ENCODE peak calls at places on chromosomes 13 and 19, in four cellular contexts. One of them, this sample, is unnamed.
A peak's percentile ranks its signal among the peaks of the same experiment; 100 is the strongest.

GRCh38 chr13:97068964-97069815 is 74.9 kb upstream of the OXGR1 start:
- DNase-seq in breast epithelium: no peak
- DNase-seq in left ventricle myocardium superior: no peak
- DNase-seq in stimulated activated CD4-positive, alpha-beta T cell treated with anti-CD3 and anti-CD28 coated beads, Interleukin-4, amount 100 ng/mL, for 1 hour: no peak
- DNase-seq in this sample: no peak

GRCh38 chr13:102892504-102892903 is 46.7 kb downstream of the ERCC5 start:
- DNase-seq in breast epithelium: no peak
- DNase-seq in left ventricle myocardium superior: no peak
- DNase-seq in stimulated activated CD4-positive, alpha-beta T cell treated with anti-CD3 and anti-CD28 coated beads, Interleukin-4, amount 100 ng/mL, for 1 hour: no peak
- DNase-seq in this sample: no peak

GRCh38 chr13:72565893-72566292 is 161.5 kb downstream of the MZT1 start:
- DNase-seq in breast epithelium: no peak
- DNase-seq in left ventricle myocardium superior: no peak
- DNase-seq in stimulated activated CD4-positive, alpha-beta T cell treated with anti-CD3 and anti-CD28 coated beads, Interleukin-4, amount 100 ng/mL, for 1 hour: no peak
- DNase-seq in this sample: no peak

GRCh38 chr19:10289836-10290438 is at the start of gene ICAM5:
- DNase-seq in breast epithelium: no peak
- DNase-seq in left ventricle myocardium superior: no peak
- DNase-seq in stimulated activated CD4-positive, alpha-beta T cell treated with anti-CD3 and anti-CD28 coated beads, Interleukin-4, amount 100 ng/mL, for 1 hour: peak; percentile 63
- DNase-seq in this sample: peak; percentile 25

GRCh38 chr13:85236431-85236830 is 562.8 kb downstream of the SLITRK6 start:
- DNase-seq in breast epithelium: no peak
- DNase-seq in left ventricle myocardium superior: no peak
- DNase-seq in stimulated activated CD4-positive, alpha-beta T cell treated with anti-CD3 and anti-CD28 coated beads, Interleukin-4, amount 100 ng/mL, for 1 hour: no peak
- DNase-seq in this sample: no peak

GRCh38 chr19:13044160-13044853 is 49.0 kb downstream of the NFIX start:
- DNase-seq in breast epithelium: no peak
- DNase-seq in left ventricle myocardium superior: no peak
- DNase-seq in stimulated activated CD4-positive, alpha-beta T cell treated with anti-CD3 and anti-CD28 coated beads, Interleukin-4, amount 100 ng/mL, for 1 hour: no peak
- DNase-seq in this sample: no peak

GRCh38 chr13:100581504-100581903 is 7.1 kb downstream of the GGACT start:
- DNase-seq in breast epithelium: no peak
- DNase-seq in left ventricle myocardium superior: no peak
- DNase-seq in stimulated activated CD4-positive, alpha-beta T cell treated with anti-CD3 and anti-CD28 coated beads, Interleukin-4, amount 100 ng/mL, for 1 hour: no peak
- DNase-seq in this sample: no peak

GRCh38 chr13:77298403-77298802 is 28.5 kb downstream of the MYCBP2 start:
- DNase-seq in breast epithelium: no peak
- DNase-seq in left ventricle myocardium superior: no peak
- DNase-seq in stimulated activated CD4-positive, alpha-beta T cell treated with anti-CD3 and anti-CD28 coated beads, Interleukin-4, amount 100 ng/mL, for 1 hour: no peak
- DNase-seq in this sample: peak; percentile 19

GRCh38 chr19:46954502-46955004 is 65.1 kb upstream of the NPAS1 start:
- DNase-seq in breast epithelium: no peak
- DNase-seq in left ventricle myocardium superior: no peak
- DNase-seq in stimulated activated CD4-positive, alpha-beta T cell treated with anti-CD3 and anti-CD28 coated beads, Interleukin-4, amount 100 ng/mL, for 1 hour: no peak
- DNase-seq in this sample: no peak

GRCh38 chr19:23440791-23441190 is 45.5 kb upstream of the ZNF91 start:
- DNase-seq in breast epithelium: no peak
- DNase-seq in left ventricle myocardium superior: no peak
- DNase-seq in stimulated activated CD4-positive, alpha-beta T cell treated with anti-CD3 and anti-CD28 coated beads, Interleukin-4, amount 100 ng/mL, for 1 hour: no peak
- DNase-seq in this sample: peak; percentile 4

GRCh38 chr13:73060251-73061160 is 1.7 kb downstream of the KLF5 start:
- DNase-seq in breast epithelium: no peak
- DNase-seq in left ventricle myocardium superior: peak; percentile 41
- DNase-seq in stimulated activated CD4-positive, alpha-beta T cell treated with anti-CD3 and anti-CD28 coated beads, Interleukin-4, amount 100 ng/mL, for 1 hour: peak; percentile 4
- DNase-seq in this sample: no peak

GRCh38 chr19:58538257-58539168 is 5.4 kb upstream of the TRIM28 start:
- DNase-seq in breast epithelium: no peak
- DNase-seq in left ventricle myocardium superior: no peak
- DNase-seq in stimulated activated CD4-positive, alpha-beta T cell treated with anti-CD3 and anti-CD28 coated beads, Interleukin-4, amount 100 ng/mL, for 1 hour: peak; percentile 46
- DNase-seq in this sample: no peak

GRCh38 chr13:51942189-51942588 is 69.1 kb downstream of the ATP7B start:
- DNase-seq in breast epithelium: no peak
- DNase-seq in left ventricle myocardium superior: no peak
- DNase-seq in stimulated activated CD4-positive, alpha-beta T cell treated with anti-CD3 and anti-CD28 coated beads, Interleukin-4, amount 100 ng/mL, for 1 hour: peak; percentile 11
- DNase-seq in this sample: no peak

GRCh38 chr13:94829201-94829600 is 116.9 kb upstream of the SOX21 start:
- DNase-seq in breast epithelium: no peak
- DNase-seq in left ventricle myocardium superior: no peak
- DNase-seq in stimulated activated CD4-positive, alpha-beta T cell treated with anti-CD3 and anti-CD28 coated beads, Interleukin-4, amount 100 ng/mL, for 1 hour: no peak
- DNase-seq in this sample: no peak

GRCh38 chr19:10189631-10190425 is 4.9 kb downstream of the DNMT1 start:
- DNase-seq in breast epithelium: no peak
- DNase-seq in left ventricle myocardium superior: no peak
- DNase-seq in stimulated activated CD4-positive, alpha-beta T cell treated with anti-CD3 and anti-CD28 coated beads, Interleukin-4, amount 100 ng/mL, for 1 hour: no peak
- DNase-seq in this sample: no peak

GRCh38 chr13:49097374-49097773 is 121.7 kb downstream of the FNDC3A start:
- DNase-seq in breast epithelium: no peak
- DNase-seq in left ventricle myocardium superior: no peak
- DNase-seq in stimulated activated CD4-positive, alpha-beta T cell treated with anti-CD3 and anti-CD28 coated beads, Interleukin-4, amount 100 ng/mL, for 1 hour: no peak
- DNase-seq in this sample: no peak

GRCh38 chr19:3591876-3592613 is 6.8 kb downstream of the GIPC3 start:
- DNase-seq in breast epithelium: no peak
- DNase-seq in left ventricle myocardium superior: no peak
- DNase-seq in stimulated activated CD4-positive, alpha-beta T cell treated with anti-CD3 and anti-CD28 coated beads, Interleukin-4, amount 100 ng/mL, for 1 hour: no peak
- DNase-seq in this sample: no peak

GRCh38 chr19:47758433-47758784 is 13.1 kb downstream of the NOP53 start:
- DNase-seq in breast epithelium: no peak
- DNase-seq in left ventricle myocardium superior: no peak
- DNase-seq in stimulated activated CD4-positive, alpha-beta T cell treated with anti-CD3 and anti-CD28 coated beads, Interleukin-4, amount 100 ng/mL, for 1 hour: no peak
- DNase-seq in this sample: no peak

GRCh38 chr19:49862411-49863253 is 4.7 kb downstream of the PNKP start:
- DNase-seq in breast epithelium: no peak
- DNase-seq in left ventricle myocardium superior: peak; percentile 47
- DNase-seq in stimulated activated CD4-positive, alpha-beta T cell treated with anti-CD3 and anti-CD28 coated beads, Interleukin-4, amount 100 ng/mL, for 1 hour: peak; percentile 34
- DNase-seq in this sample: no peak

GRCh38 chr13:80962855-80963254 is 621.9 kb upstream of the SPRY2 start:
- DNase-seq in breast epithelium: no peak
- DNase-seq in left ventricle myocardium superior: no peak
- DNase-seq in stimulated activated CD4-positive, alpha-beta T cell treated with anti-CD3 and anti-CD28 coated beads, Interleukin-4, amount 100 ng/mL, for 1 hour: no peak
- DNase-seq in this sample: no peak

GRCh38 chr19:17468302-17469091 is 1.8 kb upstream of the SLC27A1 start:
- DNase-seq in breast epithelium: peak; percentile 74
- DNase-seq in left ventricle myocardium superior: peak; percentile 91
- DNase-seq in stimulated activated CD4-positive, alpha-beta T cell treated with anti-CD3 and anti-CD28 coated beads, Interleukin-4, amount 100 ng/mL, for 1 hour: no peak
- DNase-seq in this sample: no peak

GRCh38 chr19:12784394-12784870 is 6.9 kb upstream of the JUNB start:
- DNase-seq in breast epithelium: no peak
- DNase-seq in left ventricle myocardium superior: no peak
- DNase-seq in stimulated activated CD4-positive, alpha-beta T cell treated with anti-CD3 and anti-CD28 coated beads, Interleukin-4, amount 100 ng/mL, for 1 hour: no peak
- DNase-seq in this sample: no peak

GRCh38 chr19:3932931-3933810 is at the start of gene NMRK2:
- DNase-seq in breast epithelium: no peak
- DNase-seq in left ventricle myocardium superior: peak; percentile 84
- DNase-seq in stimulated activated CD4-positive, alpha-beta T cell treated with anti-CD3 and anti-CD28 coated beads, Interleukin-4, amount 100 ng/mL, for 1 hour: no peak
- DNase-seq in this sample: no peak

GRCh38 chr13:111399334-111399733 is 78.9 kb downstream of the TEX29 start:
- DNase-seq in breast epithelium: no peak
- DNase-seq in left ventricle myocardium superior: no peak
- DNase-seq in stimulated activated CD4-positive, alpha-beta T cell treated with anti-CD3 and anti-CD28 coated beads, Interleukin-4, amount 100 ng/mL, for 1 hour: no peak
- DNase-seq in this sample: no peak

GRCh38 chr19:4449022-4449825 is 8.4 kb downstream of the UBXN6 start:
- DNase-seq in breast epithelium: no peak
- DNase-seq in left ventricle myocardium superior: peak; percentile 90
- DNase-seq in stimulated activated CD4-positive, alpha-beta T cell treated with anti-CD3 and anti-CD28 coated beads, Interleukin-4, amount 100 ng/mL, for 1 hour: no peak
- DNase-seq in this sample: no peak

GRCh38 chr19:34096020-34096915 is 76.0 kb upstream of the LSM14A start:
- DNase-seq in breast epithelium: no peak
- DNase-seq in left ventricle myocardium superior: no peak
- DNase-seq in stimulated activated CD4-positive, alpha-beta T cell treated with anti-CD3 and anti-CD28 coated beads, Interleukin-4, amount 100 ng/mL, for 1 hour: no peak
- DNase-seq in this sample: peak; percentile 33

GRCh38 chr13:89831157-89831556 is 1516.3 kb upstream of the MIR17HG start:
- DNase-seq in breast epithelium: no peak
- DNase-seq in left ventricle myocardium superior: no peak
- DNase-seq in stimulated activated CD4-positive, alpha-beta T cell treated with anti-CD3 and anti-CD28 coated beads, Interleukin-4, amount 100 ng/mL, for 1 hour: no peak
- DNase-seq in this sample: no peak

GRCh38 chr19:34994643-34995471 is 5.3 kb upstream of the GRAMD1A start:
- DNase-seq in breast epithelium: peak; percentile 82
- DNase-seq in left ventricle myocardium superior: peak; percentile 57
- DNase-seq in stimulated activated CD4-positive, alpha-beta T cell treated with anti-CD3 and anti-CD28 coated beads, Interleukin-4, amount 100 ng/mL, for 1 hour: no peak
- DNase-seq in this sample: no peak